ENCODE peak calls at places on chromosomes 3 and 15, in ten cellular contexts. P is kidney glomerular epithelial cell; M is cardiac septum; D is T1000; Z is stimulated activated CD4-positive, alpha-beta T cell treated with anti-CD3 and anti-CD28 coated beads, Interleukin-1b, Interleukin-23, amount 100 ng/mL, for 1 hour; Y is epithelial cell of esophagus; G is adrenal gland; N is dorsolateral prefrontal cortex; O is naive thymus-derived CD8-positive, alpha-beta T cell; F is SJSA1. L is an unnamed sample.
A peak's percentile ranks its signal among the peaks of the same experiment; 100 is the strongest.

GRCh38 chr15:69876556-69876955 is 221.2 kb downstream of the TLE3 start:
- DNase-seq in P (no peak), M (no peak), D (no peak), Z (no peak), Y (no peak), G (no peak), N (no peak), O (no peak), F (no peak), L (no peak)

GRCh38 chr15:74123131-74123429 is 7.3 kb upstream of the ISLR2 start:
- DNase-seq in P (no peak), M (no peak), D (no peak), Z (no peak), Y (no peak), G (no peak), N (no peak), O (no peak), F (no peak), L (no peak)

GRCh38 chr3:190371152-190371551 is 16.8 kb upstream of the CLDN16 start:
- DNase-seq in P (no peak), M (no peak), D (no peak), Z (no peak), Y (peak; percentile 87), G (no peak), N (no peak), O (no peak), F (no peak), L (no peak)

GRCh38 chr15:66702770-66703539 is 919 bp downstream of the SMAD6 start:
- DNase-seq in P (no peak), M (no peak), D (no peak), Z (no peak), Y (no peak), G (no peak), N (no peak), O (peak; percentile 28), F (no peak), L (peak; percentile 75)

GRCh38 chr3:88009066-88009465 is 49.7 kb downstream of the CGGBP1 start:
- DNase-seq in P (no peak), M (no peak), D (no peak), Z (no peak), Y (no peak), G (no peak), N (no peak), O (no peak), F (no peak), L (no peak)

GRCh38 chr3:10845839-10846656 is 30.0 kb downstream of the SLC6A11 start:
- DNase-seq in P (no peak), M (no peak), D (no peak), Z (no peak), Y (no peak), G (peak; percentile 43), N (no peak), O (no peak), F (no peak), L (no peak)

GRCh38 chr3:139532996-139533395 is 6.5 kb downstream of the RBP1 start:
- DNase-seq in P (no peak), M (no peak), D (no peak), Z (no peak), Y (no peak), G (no peak), N (peak; percentile 69), O (no peak), F (no peak), L (no peak)

GRCh38 chr3:198022604-198023003 is 62.6 kb downstream of the LMLN start:
- DNase-seq in P (no peak), M (no peak), D (no peak), Z (no peak), Y (no peak), G (no peak), N (no peak), O (no peak), F (no peak), L (no peak)

GRCh38 chr15:45640610-45641009 is 5.8 kb downstream of the SQOR start:
- DNase-seq in P (peak; percentile 89), M (no peak), D (peak; percentile 18), Z (no peak), Y (peak; percentile 99), G (no peak), N (no peak), O (no peak), F (no peak), L (no peak)

GRCh38 chr15:38176155-38176554 is 76.5 kb upstream of the SPRED1 start:
- DNase-seq in P (peak; percentile 94), M (no peak), D (no peak), Z (no peak), Y (peak; percentile 51), G (no peak), N (no peak), O (no peak), F (no peak), L (no peak)

GRCh38 chr15:43800286-43801136 is at the start of gene HYPK:
- DNase-seq in P (peak; percentile 91), M (peak; percentile 97), D (peak; percentile 69), Z (peak; percentile 75), Y (peak; percentile 91), G (peak; percentile 93), N (peak; percentile 96), O (peak; percentile 90), F (peak; percentile 91), L (peak; percentile 98)

GRCh38 chr3:105427332-105427731 is 60.6 kb downstream of the ALCAM start:
- DNase-seq in P (no peak), M (no peak), D (no peak), Z (no peak), Y (no peak), G (no peak), N (no peak), O (no peak), F (no peak), L (no peak)

GRCh38 chr3:110859993-110860392 is 211.6 kb upstream of the NECTIN3 start:
- DNase-seq in P (no peak), M (no peak), D (no peak), Z (no peak), Y (peak; percentile 6), G (no peak), N (no peak), O (no peak), F (no peak), L (no peak)

GRCh38 chr3:11711826-11712225 is 68.1 kb upstream of the VGLL4 start:
- DNase-seq in P (no peak), M (no peak), D (no peak), Z (no peak), Y (no peak), G (no peak), N (peak; percentile 40), O (no peak), F (no peak), L (no peak)

GRCh38 chr3:32391643-32392529 is at the start of gene CMTM7:
- DNase-seq in P (peak; percentile 22), M (peak; percentile 87), D (peak; percentile 54), Z (no peak), Y (peak; percentile 64), G (peak; percentile 68), N (peak; percentile 37), O (peak; percentile 57), F (peak; percentile 64), L (peak; percentile 80)

GRCh38 chr3:119227064-119227850 is 13.4 kb downstream of the B4GALT4 start:
- DNase-seq in P (no peak), M (no peak), D (no peak), Z (no peak), Y (no peak), G (no peak), N (no peak), O (no peak), F (no peak), L (no peak)

GRCh38 chr3:133754455-133754854 is 8.3 kb downstream of the TF start:
- DNase-seq in P (no peak), M (no peak), D (no peak), Z (no peak), Y (peak; percentile 63), G (no peak), N (no peak), O (no peak), F (no peak), L (no peak)

GRCh38 chr3:99532246-99532645 is 106.1 kb upstream of the COL8A1 start:
- DNase-seq in P (peak; percentile 42), M (no peak), D (no peak), Z (no peak), Y (peak; percentile 68), G (peak; percentile 34), N (no peak), O (no peak), F (peak; percentile 62), L (no peak)

GRCh38 chr3:105039004-105039403 is 327.7 kb upstream of the ALCAM start:
- DNase-seq in P (no peak), M (no peak), D (no peak), Z (no peak), Y (no peak), G (no peak), N (no peak), O (no peak), F (no peak), L (no peak)

GRCh38 chr3:124567168-124567567 is 163.1 kb upstream of the UMPS start:
- DNase-seq in P (no peak), M (no peak), D (no peak), Z (no peak), Y (no peak), G (no peak), N (no peak), O (no peak), F (no peak), L (no peak)

GRCh38 chr15:87347806-87348515 is 908.6 kb downstream of the NTRK3 start:
- DNase-seq in P (no peak), M (no peak), D (no peak), Z (no peak), Y (no peak), G (no peak), N (no peak), O (no peak), F (no peak), L (no peak)

GRCh38 chr3:132464066-132464465 is 46.8 kb downstream of the DNAJC13 start:
- DNase-seq in P (no peak), M (no peak), D (no peak), Z (no peak), Y (no peak), G (no peak), N (no peak), O (no peak), F (no peak), L (no peak)

GRCh38 chr15:31504462-31504839 is 177.8 kb downstream of the KLF13 start:
- DNase-seq in P (no peak), M (no peak), D (no peak), Z (no peak), Y (peak; percentile 56), G (no peak), N (no peak), O (peak; percentile 9), F (no peak), L (no peak)

GRCh38 chr3:172125963-172126403 is 86.6 kb downstream of the FNDC3B start:
- DNase-seq in P (no peak), M (peak; percentile 78), D (no peak), Z (no peak), Y (no peak), G (no peak), N (no peak), O (no peak), F (peak; percentile 48), L (peak; percentile 79)

GRCh38 chr3:194364652-194365434 is 4.7 kb downstream of the LRRC15 start:
- DNase-seq in P (no peak), M (no peak), D (peak; percentile 76), Z (no peak), Y (no peak), G (peak; percentile 64), N (peak; percentile 38), O (no peak), F (peak; percentile 66), L (peak; percentile 71)

GRCh38 chr3:189304465-189305341 is 132.9 kb downstream of the TPRG1 start:
- DNase-seq in P (no peak), M (no peak), D (peak; percentile 60), Z (no peak), Y (peak; percentile 89), G (no peak), N (no peak), O (no peak), F (no peak), L (no peak)

GRCh38 chr3:159929181-159929893 is 59.3 kb upstream of the IL12A start:
- DNase-seq in P (peak; percentile 68), M (no peak), D (no peak), Z (no peak), Y (peak; percentile 31), G (no peak), N (no peak), O (no peak), F (peak; percentile 71), L (peak; percentile 31)

GRCh38 chr15:50330921-50331320 is 24.1 kb downstream of the GABPB1 start:
- DNase-seq in P (no peak), M (no peak), D (no peak), Z (no peak), Y (peak; percentile 17), G (no peak), N (no peak), O (no peak), F (no peak), L (no peak)